ENCODE peak calls at places on chromosome 5, in five cellular contexts. One of them, this sample, is unnamed.

GRCh38 chr5:68953151-68953884 is 140.5 kb upstream of the SLC30A5 start:
- DNase-seq in uterus: peak
- DNase-seq in CD8-positive, alpha-beta T cell: no peak
- DNase-seq in astrocyte of the spinal cord: peak
- DNase-seq in heart right ventricle: no peak
- DNase-seq in this sample: no peak

GRCh38 chr5:81164936-81165335 is 68.2 kb upstream of the CKMT2 start:
- DNase-seq in uterus: no peak
- DNase-seq in CD8-positive, alpha-beta T cell: no peak
- DNase-seq in astrocyte of the spinal cord: peak
- DNase-seq in heart right ventricle: no peak
- DNase-seq in this sample: no peak

GRCh38 chr5:151697452-151697851 is 10.7 kb upstream of the SPARC start:
- DNase-seq in uterus: no peak
- DNase-seq in CD8-positive, alpha-beta T cell: no peak
- DNase-seq in astrocyte of the spinal cord: no peak
- DNase-seq in heart right ventricle: no peak
- DNase-seq in this sample: no peak

GRCh38 chr5:141182248-141182647 is at the start of gene PCDHB16:
- DNase-seq in uterus: peak
- DNase-seq in CD8-positive, alpha-beta T cell: no peak
- DNase-seq in astrocyte of the spinal cord: no peak
- DNase-seq in heart right ventricle: peak
- DNase-seq in this sample: peak

GRCh38 chr5:180627386-180628120 is 21.8 kb downstream of the FLT4 start:
- DNase-seq in uterus: no peak
- DNase-seq in CD8-positive, alpha-beta T cell: no peak
- DNase-seq in astrocyte of the spinal cord: no peak
- DNase-seq in heart right ventricle: no peak
- DNase-seq in this sample: no peak

GRCh38 chr5:125235995-125236394 is 489.6 kb upstream of the ZNF608 start:
- DNase-seq in uterus: no peak
- DNase-seq in CD8-positive, alpha-beta T cell: no peak
- DNase-seq in astrocyte of the spinal cord: no peak
- DNase-seq in heart right ventricle: no peak
- DNase-seq in this sample: no peak

GRCh38 chr5:65699338-65699737 is 22.6 kb downstream of the SGTB start:
- DNase-seq in uterus: no peak
- DNase-seq in CD8-positive, alpha-beta T cell: no peak
- DNase-seq in astrocyte of the spinal cord: no peak
- DNase-seq in heart right ventricle: no peak
- DNase-seq in this sample: no peak

GRCh38 chr5:13552361-13552760 is 392.1 kb downstream of the DNAH5 start:
- DNase-seq in uterus: no peak
- DNase-seq in CD8-positive, alpha-beta T cell: no peak
- DNase-seq in astrocyte of the spinal cord: no peak
- DNase-seq in heart right ventricle: no peak
- DNase-seq in this sample: no peak

GRCh38 chr5:115816226-115817042 is at the start of gene CDO1:
- DNase-seq in uterus: peak
- DNase-seq in CD8-positive, alpha-beta T cell: no peak
- DNase-seq in astrocyte of the spinal cord: peak
- DNase-seq in heart right ventricle: peak
- DNase-seq in this sample: peak

GRCh38 chr5:89756955-89757354 is 652.6 kb downstream of the CETN3 start:
- DNase-seq in uterus: no peak
- DNase-seq in CD8-positive, alpha-beta T cell: no peak
- DNase-seq in astrocyte of the spinal cord: peak
- DNase-seq in heart right ventricle: no peak
- DNase-seq in this sample: no peak

GRCh38 chr5:7533941-7534340 is 138.0 kb downstream of the ADCY2 start:
- DNase-seq in uterus: no peak
- DNase-seq in CD8-positive, alpha-beta T cell: no peak
- DNase-seq in astrocyte of the spinal cord: no peak
- DNase-seq in heart right ventricle: no peak
- DNase-seq in this sample: no peak

GRCh38 chr5:102753889-102754498 is 1.1 kb upstream of the PAM start:
- DNase-seq in uterus: no peak
- DNase-seq in CD8-positive, alpha-beta T cell: no peak
- DNase-seq in astrocyte of the spinal cord: no peak
- DNase-seq in heart right ventricle: no peak
- DNase-seq in this sample: no peak

GRCh38 chr5:150299571-150300327 is 3.0 kb downstream of the ARSI start:
- DNase-seq in uterus: peak
- DNase-seq in CD8-positive, alpha-beta T cell: no peak
- DNase-seq in astrocyte of the spinal cord: peak
- DNase-seq in heart right ventricle: no peak
- DNase-seq in this sample: no peak

GRCh38 chr5:65612298-65612907 is 11.7 kb downstream of the TRIM23 start:
- DNase-seq in uterus: no peak
- DNase-seq in CD8-positive, alpha-beta T cell: no peak
- DNase-seq in astrocyte of the spinal cord: no peak
- DNase-seq in heart right ventricle: no peak
- DNase-seq in this sample: no peak

GRCh38 chr5:113020461-113021273 is 44.1 kb downstream of the DCP2 start:
- DNase-seq in uterus: no peak
- DNase-seq in CD8-positive, alpha-beta T cell: no peak
- DNase-seq in astrocyte of the spinal cord: peak
- DNase-seq in heart right ventricle: no peak
- DNase-seq in this sample: no peak

GRCh38 chr5:138245717-138246116 is 28.7 kb downstream of the GFRA3 start:
- DNase-seq in uterus: no peak
- DNase-seq in CD8-positive, alpha-beta T cell: no peak
- DNase-seq in astrocyte of the spinal cord: no peak
- DNase-seq in heart right ventricle: no peak
- DNase-seq in this sample: no peak

GRCh38 chr5:166581827-166582226 is 1709.6 kb upstream of the WWC1 start:
- DNase-seq in uterus: no peak
- DNase-seq in CD8-positive, alpha-beta T cell: no peak
- DNase-seq in astrocyte of the spinal cord: peak
- DNase-seq in heart right ventricle: no peak
- DNase-seq in this sample: no peak

DNA sequence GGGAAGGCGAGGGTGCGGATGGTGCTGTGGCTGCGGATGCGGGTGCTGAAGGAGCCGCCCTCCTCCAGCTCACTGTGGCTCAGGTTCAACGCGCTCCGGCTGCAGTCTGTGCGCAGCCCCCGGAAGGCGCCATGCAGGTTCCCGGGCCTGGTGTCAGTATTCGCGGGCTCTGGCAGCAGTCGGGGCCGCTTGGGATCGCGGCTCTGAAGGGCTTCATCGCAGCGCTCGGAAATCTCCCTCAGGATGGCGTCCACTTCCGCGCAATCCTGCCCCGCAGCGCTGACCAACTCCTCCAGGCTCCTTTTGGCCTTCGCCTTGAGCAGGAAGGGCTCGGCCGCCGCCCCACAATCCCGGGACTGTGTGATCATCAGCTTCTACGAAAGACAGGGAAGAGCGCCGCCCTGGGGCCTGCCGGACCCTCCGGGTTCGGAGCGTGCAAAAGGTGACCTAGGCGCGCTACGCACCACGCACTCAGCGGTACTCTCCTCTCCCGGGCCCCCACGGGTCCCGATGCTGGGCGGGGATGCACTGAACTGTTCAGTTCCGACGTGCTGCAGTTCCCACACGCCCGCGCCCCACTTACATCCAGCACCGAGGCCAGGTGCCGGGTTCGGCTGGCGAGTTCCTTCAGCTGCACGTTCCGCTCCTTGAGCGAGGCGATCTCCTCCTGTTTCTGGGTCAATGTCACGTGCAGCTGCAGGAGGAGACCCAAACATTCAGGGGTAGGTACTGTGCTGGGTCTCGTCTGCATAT is 6.5 kb downstream of the MCIDAS start:
- DNase-seq in uterus: no peak
- DNase-seq in CD8-positive, alpha-beta T cell: no peak
- DNase-seq in astrocyte of the spinal cord: no peak
- DNase-seq in heart right ventricle: no peak
- DNase-seq in this sample: no peak
- TF ChIP-seq CTCF in uterus: no peak
- TF ChIP-seq CTCF in CD8-positive, alpha-beta T cell: no peak
- TF ChIP-seq CTCF in astrocyte of the spinal cord: no peak
- TF ChIP-seq CTCF in heart right ventricle: no peak
- TF ChIP-seq CTCF in this sample: no peak

GRCh38 chr5:148778891-148779290 is 47.5 kb upstream of the ADRB2 start:
- DNase-seq in uterus: no peak
- DNase-seq in CD8-positive, alpha-beta T cell: no peak
- DNase-seq in astrocyte of the spinal cord: no peak
- DNase-seq in heart right ventricle: no peak
- DNase-seq in this sample: no peak

GRCh38 chr5:148786456-148786855 is 40.0 kb upstream of the ADRB2 start:
- DNase-seq in uterus: no peak
- DNase-seq in CD8-positive, alpha-beta T cell: no peak
- DNase-seq in astrocyte of the spinal cord: no peak
- DNase-seq in heart right ventricle: no peak
- DNase-seq in this sample: no peak

GRCh38 chr5:148785223-148785622 is 41.2 kb upstream of the ADRB2 start:
- DNase-seq in uterus: no peak
- DNase-seq in CD8-positive, alpha-beta T cell: no peak
- DNase-seq in astrocyte of the spinal cord: no peak
- DNase-seq in heart right ventricle: no peak
- DNase-seq in this sample: no peak

GRCh38 chr5:148780711-148781110 is 45.7 kb upstream of the ADRB2 start:
- DNase-seq in uterus: no peak
- DNase-seq in CD8-positive, alpha-beta T cell: no peak
- DNase-seq in astrocyte of the spinal cord: no peak
- DNase-seq in heart right ventricle: no peak
- DNase-seq in this sample: no peak

DNA sequence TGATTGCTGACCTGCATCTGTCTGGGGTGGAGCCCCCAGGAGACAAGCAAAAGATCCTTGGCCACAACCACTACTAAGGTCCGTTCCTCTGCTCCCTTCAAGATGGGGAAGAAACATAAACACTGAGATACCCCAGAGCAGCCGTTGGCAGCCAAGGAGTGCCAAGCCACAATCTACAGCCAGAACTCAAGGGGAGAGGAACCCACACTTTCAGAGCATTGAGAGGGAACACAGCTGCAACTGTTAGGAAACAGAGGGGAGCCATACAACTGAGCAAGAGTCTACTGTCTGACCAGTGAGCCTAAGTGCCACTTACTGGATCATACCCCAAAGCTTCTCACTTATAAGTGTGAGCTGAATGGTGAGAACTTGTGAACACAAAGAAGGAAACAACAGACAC is 44.6 kb upstream of the ADRB2 start:
- DNase-seq in uterus: no peak
- DNase-seq in CD8-positive, alpha-beta T cell: no peak
- DNase-seq in astrocyte of the spinal cord: no peak
- DNase-seq in heart right ventricle: no peak
- DNase-seq in this sample: no peak
- TF ChIP-seq CTCF in uterus: no peak
- TF ChIP-seq CTCF in CD8-positive, alpha-beta T cell: no peak
- TF ChIP-seq CTCF in astrocyte of the spinal cord: no peak
- TF ChIP-seq CTCF in heart right ventricle: no peak
- TF ChIP-seq CTCF in this sample: no peak

DNA sequence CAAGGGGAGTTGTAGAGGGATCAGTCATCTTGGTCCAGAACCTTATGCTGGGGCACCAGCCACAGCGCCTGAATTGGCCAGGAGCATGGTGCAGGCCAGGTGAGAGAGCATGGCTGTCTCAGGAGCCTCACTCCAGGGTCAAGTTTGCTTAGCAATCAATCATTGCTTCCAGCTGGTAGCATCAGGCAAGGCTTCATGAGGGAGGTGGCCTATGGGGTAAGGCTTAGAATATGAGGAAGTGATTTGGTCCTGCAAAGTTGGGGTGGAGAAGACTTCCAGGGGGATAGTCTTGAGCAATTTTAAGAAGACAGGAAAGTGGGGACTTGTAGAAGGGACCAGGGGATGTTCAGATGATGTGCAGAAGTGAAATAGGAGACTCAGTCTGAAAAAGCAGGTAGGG is 53.9 kb upstream of the PITX1 start:
- DNase-seq in uterus: no peak
- DNase-seq in CD8-positive, alpha-beta T cell: no peak
- DNase-seq in astrocyte of the spinal cord: no peak
- DNase-seq in heart right ventricle: no peak
- DNase-seq in this sample: no peak
- TF ChIP-seq CTCF in uterus: no peak
- TF ChIP-seq CTCF in CD8-positive, alpha-beta T cell: no peak
- TF ChIP-seq CTCF in astrocyte of the spinal cord: no peak
- TF ChIP-seq CTCF in heart right ventricle: no peak
- TF ChIP-seq CTCF in this sample: no peak

GRCh38 chr5:164958688-164959087 is 1453.3 kb downstream of the MAT2B start:
- DNase-seq in uterus: no peak
- DNase-seq in CD8-positive, alpha-beta T cell: no peak
- DNase-seq in astrocyte of the spinal cord: no peak
- DNase-seq in heart right ventricle: no peak
- DNase-seq in this sample: no peak
- TF ChIP-seq CTCF in uterus: no peak
- TF ChIP-seq CTCF in CD8-positive, alpha-beta T cell: no peak
- TF ChIP-seq CTCF in astrocyte of the spinal cord: no peak
- TF ChIP-seq CTCF in heart right ventricle: no peak
- TF ChIP-seq CTCF in this sample: peak

GRCh38 chr5:132265336-132266030 is 8.0 kb downstream of the PDLIM4 start:
- DNase-seq in uterus: peak
- DNase-seq in CD8-positive, alpha-beta T cell: no peak
- DNase-seq in astrocyte of the spinal cord: peak
- DNase-seq in heart right ventricle: peak
- DNase-seq in this sample: no peak
- TF ChIP-seq CTCF in uterus: no peak
- TF ChIP-seq CTCF in CD8-positive, alpha-beta T cell: no peak
- TF ChIP-seq CTCF in astrocyte of the spinal cord: peak
- TF ChIP-seq CTCF in heart right ventricle: no peak
- TF ChIP-seq CTCF in this sample: no peak

DNA sequence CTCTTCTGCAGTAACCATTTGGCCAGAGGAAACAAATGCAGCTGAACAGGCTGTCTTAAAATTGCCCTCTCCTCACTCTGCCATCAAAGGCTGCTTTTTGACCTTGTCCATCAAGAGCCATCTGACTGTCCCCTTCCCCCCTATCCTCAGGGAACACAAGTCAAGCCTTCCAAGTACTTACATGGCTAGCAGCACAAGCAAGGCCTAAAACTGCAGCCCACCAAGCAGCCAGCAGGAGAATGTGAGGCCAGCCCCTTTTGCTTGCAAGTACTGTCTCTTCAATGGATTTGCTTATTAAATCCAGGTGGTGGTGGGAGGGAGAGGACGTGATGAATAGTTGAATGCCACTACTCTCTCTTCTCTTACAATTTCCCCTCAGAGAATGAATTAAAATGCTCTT is 83.5 kb downstream of the HTR1A start:
- DNase-seq in uterus: no peak
- DNase-seq in CD8-positive, alpha-beta T cell: no peak
- DNase-seq in astrocyte of the spinal cord: no peak
- DNase-seq in heart right ventricle: no peak
- DNase-seq in this sample: no peak
- TF ChIP-seq CTCF in uterus: no peak
- TF ChIP-seq CTCF in CD8-positive, alpha-beta T cell: no peak
- TF ChIP-seq CTCF in astrocyte of the spinal cord: no peak
- TF ChIP-seq CTCF in heart right ventricle: no peak
- TF ChIP-seq CTCF in this sample: no peak